ENCODE peak calls at places on chromosomes 12 and 14, in five cellular contexts. One of them, this sample, is unnamed.
A peak's percentile ranks its signal among the peaks of the same experiment; 100 is the strongest.

GRCh38 chr14:59869381-59870255 is 958 bp downstream of the RTN1 start:
- DNase-seq in CD4-positive, alpha-beta memory T cell: no peak
- DNase-seq in HCT116: no peak
- DNase-seq in CD8-positive, alpha-beta memory T cell: no peak
- DNase-seq in adipocyte: no peak
- DNase-seq in this sample: no peak

GRCh38 chr12:65511134-65511912 is 232.8 kb downstream of the MSRB3 start:
- DNase-seq in CD4-positive, alpha-beta memory T cell: no peak
- DNase-seq in HCT116: no peak
- DNase-seq in CD8-positive, alpha-beta memory T cell: no peak
- DNase-seq in adipocyte: no peak
- DNase-seq in this sample: no peak

GRCh38 chr12:131499864-131500190 is 211.1 kb upstream of the SFSWAP start:
- DNase-seq in CD4-positive, alpha-beta memory T cell: no peak
- DNase-seq in HCT116: no peak
- DNase-seq in CD8-positive, alpha-beta memory T cell: no peak
- DNase-seq in adipocyte: no peak
- DNase-seq in this sample: no peak

GRCh38 chr12:32120419-32120818 is 13.8 kb downstream of the BICD1 start:
- DNase-seq in CD4-positive, alpha-beta memory T cell: no peak
- DNase-seq in HCT116: no peak
- DNase-seq in CD8-positive, alpha-beta memory T cell: no peak
- DNase-seq in adipocyte: no peak
- DNase-seq in this sample: no peak

GRCh38 chr12:30010071-30011052 is 226.6 kb upstream of the TMTC1 start:
- DNase-seq in CD4-positive, alpha-beta memory T cell: no peak
- DNase-seq in HCT116: no peak
- DNase-seq in CD8-positive, alpha-beta memory T cell: no peak
- DNase-seq in adipocyte: no peak
- DNase-seq in this sample: no peak

GRCh38 chr14:80572666-80573065 is 361.4 kb upstream of the DIO2 start:
- DNase-seq in CD4-positive, alpha-beta memory T cell: no peak
- DNase-seq in HCT116: no peak
- DNase-seq in CD8-positive, alpha-beta memory T cell: no peak
- DNase-seq in adipocyte: no peak
- DNase-seq in this sample: no peak

GRCh38 chr12:121057794-121058193 is 18.7 kb upstream of the OASL start:
- DNase-seq in CD4-positive, alpha-beta memory T cell: no peak
- DNase-seq in HCT116: no peak
- DNase-seq in CD8-positive, alpha-beta memory T cell: no peak
- DNase-seq in adipocyte: no peak
- DNase-seq in this sample: no peak

GRCh38 chr14:54120260-54120659 is 163.6 kb upstream of the BMP4 start:
- DNase-seq in CD4-positive, alpha-beta memory T cell: no peak
- DNase-seq in HCT116: no peak
- DNase-seq in CD8-positive, alpha-beta memory T cell: no peak
- DNase-seq in adipocyte: no peak
- DNase-seq in this sample: no peak

GRCh38 chr14:96129128-96129736 is 75.4 kb upstream of the BDKRB2 start:
- DNase-seq in CD4-positive, alpha-beta memory T cell: no peak
- DNase-seq in HCT116: no peak
- DNase-seq in CD8-positive, alpha-beta memory T cell: no peak
- DNase-seq in adipocyte: no peak
- DNase-seq in this sample: no peak

GRCh38 chr14:32662234-32662633 is 276.4 kb upstream of the NPAS3 start:
- DNase-seq in CD4-positive, alpha-beta memory T cell: no peak
- DNase-seq in HCT116: no peak
- DNase-seq in CD8-positive, alpha-beta memory T cell: no peak
- DNase-seq in adipocyte: peak; percentile 42
- DNase-seq in this sample: no peak

GRCh38 chr12:84644936-84645335 is 267.7 kb downstream of the SLC6A15 start:
- DNase-seq in CD4-positive, alpha-beta memory T cell: no peak
- DNase-seq in HCT116: no peak
- DNase-seq in CD8-positive, alpha-beta memory T cell: no peak
- DNase-seq in adipocyte: no peak
- DNase-seq in this sample: no peak

GRCh38 chr14:29310210-29310609 is 543.6 kb downstream of the FOXG1 start:
- DNase-seq in CD4-positive, alpha-beta memory T cell: no peak
- DNase-seq in HCT116: no peak
- DNase-seq in CD8-positive, alpha-beta memory T cell: no peak
- DNase-seq in adipocyte: no peak
- DNase-seq in this sample: no peak

GRCh38 chr12:79186506-79186905 is 321.9 kb downstream of the SYT1 start:
- DNase-seq in CD4-positive, alpha-beta memory T cell: no peak
- DNase-seq in HCT116: no peak
- DNase-seq in CD8-positive, alpha-beta memory T cell: no peak
- DNase-seq in adipocyte: no peak
- DNase-seq in this sample: no peak

GRCh38 chr12:77231548-77231947 is 166.2 kb upstream of the E2F7 start:
- DNase-seq in CD4-positive, alpha-beta memory T cell: no peak
- DNase-seq in HCT116: no peak
- DNase-seq in CD8-positive, alpha-beta memory T cell: no peak
- DNase-seq in adipocyte: peak; percentile 73
- DNase-seq in this sample: no peak

GRCh38 chr12:39451977-39452376 is 9.1 kb upstream of the KIF21A start:
- DNase-seq in CD4-positive, alpha-beta memory T cell: no peak
- DNase-seq in HCT116: no peak
- DNase-seq in CD8-positive, alpha-beta memory T cell: no peak
- DNase-seq in adipocyte: no peak
- DNase-seq in this sample: no peak

GRCh38 chr12:49346659-49347306 is at the start of gene DNAJC22:
- DNase-seq in CD4-positive, alpha-beta memory T cell: no peak
- DNase-seq in HCT116: no peak
- DNase-seq in CD8-positive, alpha-beta memory T cell: peak; percentile 31
- DNase-seq in adipocyte: peak; percentile 36
- DNase-seq in this sample: no peak

GRCh38 chr14:22474730-22475351 is 114.2 kb downstream of the DAD1 start:
- DNase-seq in CD4-positive, alpha-beta memory T cell: no peak
- DNase-seq in HCT116: no peak
- DNase-seq in CD8-positive, alpha-beta memory T cell: no peak
- DNase-seq in adipocyte: no peak
- DNase-seq in this sample: no peak

GRCh38 chr12:13343380-13343779 is 146.9 kb downstream of the EMP1 start:
- DNase-seq in CD4-positive, alpha-beta memory T cell: no peak
- DNase-seq in HCT116: peak; percentile 36
- DNase-seq in CD8-positive, alpha-beta memory T cell: no peak
- DNase-seq in adipocyte: no peak
- DNase-seq in this sample: no peak

GRCh38 chr14:102086346-102086971 is 385 bp downstream of the HSP90AA1 start:
- DNase-seq in CD4-positive, alpha-beta memory T cell: peak; percentile 82
- DNase-seq in HCT116: no peak
- DNase-seq in CD8-positive, alpha-beta memory T cell: peak; percentile 78
- DNase-seq in adipocyte: peak; percentile 87
- DNase-seq in this sample: peak; percentile 78

GRCh38 chr12:50220357-50221061 is 53.3 kb upstream of the CERS5 start:
- DNase-seq in CD4-positive, alpha-beta memory T cell: no peak
- DNase-seq in HCT116: no peak
- DNase-seq in CD8-positive, alpha-beta memory T cell: no peak
- DNase-seq in adipocyte: peak; percentile 71
- DNase-seq in this sample: peak; percentile 22

GRCh38 chr14:75566321-75566720 is 12.1 kb upstream of the FLVCR2 start:
- DNase-seq in CD4-positive, alpha-beta memory T cell: peak; percentile 86
- DNase-seq in HCT116: no peak
- DNase-seq in CD8-positive, alpha-beta memory T cell: peak; percentile 32
- DNase-seq in adipocyte: no peak
- DNase-seq in this sample: peak; percentile 50

GRCh38 chr14:54703724-54704123 is 136.8 kb downstream of the SAMD4A start:
- DNase-seq in CD4-positive, alpha-beta memory T cell: no peak
- DNase-seq in HCT116: no peak
- DNase-seq in CD8-positive, alpha-beta memory T cell: no peak
- DNase-seq in adipocyte: no peak
- DNase-seq in this sample: no peak

GRCh38 chr12:1972260-1972659 is 32.0 kb downstream of the DCP1B start:
- DNase-seq in CD4-positive, alpha-beta memory T cell: no peak
- DNase-seq in HCT116: no peak
- DNase-seq in CD8-positive, alpha-beta memory T cell: no peak
- DNase-seq in adipocyte: peak; percentile 50
- DNase-seq in this sample: no peak

GRCh38 chr14:70871863-70872677 is 35.2 kb upstream of the PCNX1 start:
- DNase-seq in CD4-positive, alpha-beta memory T cell: peak; percentile 58
- DNase-seq in HCT116: no peak
- DNase-seq in CD8-positive, alpha-beta memory T cell: peak; percentile 36
- DNase-seq in adipocyte: no peak
- DNase-seq in this sample: peak; percentile 30

GRCh38 chr12:109545826-109546225 is 27.5 kb downstream of the MMAB start:
- DNase-seq in CD4-positive, alpha-beta memory T cell: no peak
- DNase-seq in HCT116: no peak
- DNase-seq in CD8-positive, alpha-beta memory T cell: no peak
- DNase-seq in adipocyte: no peak
- DNase-seq in this sample: no peak

GRCh38 chr12:109542014-109542413 is 31.3 kb downstream of the MMAB start:
- DNase-seq in CD4-positive, alpha-beta memory T cell: no peak
- DNase-seq in HCT116: peak; percentile 8
- DNase-seq in CD8-positive, alpha-beta memory T cell: no peak
- DNase-seq in adipocyte: no peak
- DNase-seq in this sample: no peak

GRCh38 chr12:109547286-109547685 is 26.0 kb downstream of the MMAB start:
- DNase-seq in CD4-positive, alpha-beta memory T cell: no peak
- DNase-seq in HCT116: no peak
- DNase-seq in CD8-positive, alpha-beta memory T cell: no peak
- DNase-seq in adipocyte: no peak
- DNase-seq in this sample: no peak

GRCh38 chr12:109542876-109543275 is 30.4 kb downstream of the MMAB start:
- DNase-seq in CD4-positive, alpha-beta memory T cell: no peak
- DNase-seq in HCT116: no peak
- DNase-seq in CD8-positive, alpha-beta memory T cell: no peak
- DNase-seq in adipocyte: no peak
- DNase-seq in this sample: no peak

DNA sequence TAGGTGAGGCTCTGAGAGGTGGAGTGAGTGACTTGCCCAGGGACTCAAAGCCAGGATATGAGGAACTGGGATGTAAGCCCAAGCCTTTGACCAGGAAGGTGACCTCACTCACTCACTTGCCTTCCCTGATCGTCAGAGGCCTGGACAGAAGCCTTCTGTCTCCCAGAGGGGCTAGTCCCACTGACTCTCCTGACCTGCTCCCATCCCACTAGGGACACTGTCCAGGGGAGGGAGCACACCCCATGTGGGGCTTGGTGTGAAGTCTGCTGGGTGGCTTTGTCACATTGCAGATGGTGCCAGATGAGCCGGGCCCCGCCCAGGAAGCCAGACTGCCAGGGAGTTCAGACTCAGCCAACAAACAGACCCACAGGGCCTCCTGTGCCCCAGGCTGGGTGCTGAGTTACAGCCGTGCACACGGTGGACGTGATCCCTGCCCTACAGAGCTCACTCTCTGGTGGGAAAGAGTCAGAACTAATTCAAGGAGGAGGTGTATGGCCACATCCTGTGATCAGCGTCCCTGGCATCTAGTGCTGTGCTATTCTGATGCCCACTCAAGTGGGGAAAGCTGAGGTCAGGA is 28.3 kb downstream of the MMAB start:
- DNase-seq in CD4-positive, alpha-beta memory T cell: no peak
- DNase-seq in HCT116: no peak
- DNase-seq in CD8-positive, alpha-beta memory T cell: no peak
- DNase-seq in adipocyte: peak; percentile 22
- DNase-seq in this sample: no peak
- H3K4me3 ChIP-seq in CD4-positive, alpha-beta memory T cell: no peak overlapping the region
- H3K4me3 ChIP-seq in HCT116: no peak overlapping the region
- H3K4me3 ChIP-seq in CD8-positive, alpha-beta memory T cell: no peak overlapping the region
- H3K4me3 ChIP-seq in adipocyte: no peak overlapping the region
- H3K4me3 ChIP-seq in this sample: no peak overlapping the region

GRCh38 chr14:105418269-105419054 is 1.2 kb upstream of the MTA1 start:
- DNase-seq in CD4-positive, alpha-beta memory T cell: peak; percentile 32
- DNase-seq in HCT116: no peak
- DNase-seq in CD8-positive, alpha-beta memory T cell: no peak
- DNase-seq in adipocyte: no peak
- DNase-seq in this sample: no peak
- H3K4me1 ChIP-seq in CD4-positive, alpha-beta memory T cell: peaks cover 43% of the 10 kb centered on the region
- H3K4me1 ChIP-seq in HCT116: peaks cover 35% of the 10 kb centered on the region
- H3K4me1 ChIP-seq in CD8-positive, alpha-beta memory T cell: peaks cover 36% of the 10 kb centered on the region
- H3K4me1 ChIP-seq in adipocyte: peaks cover 22% of the 10 kb centered on the region
- H3K4me1 ChIP-seq in this sample: peaks cover 23% of the 10 kb centered on the region

GRCh38 chr14:78524766-78525165 is 354.6 kb downstream of the NRXN3 start:
- DNase-seq in CD4-positive, alpha-beta memory T cell: no peak
- DNase-seq in HCT116: no peak
- DNase-seq in CD8-positive, alpha-beta memory T cell: no peak
- DNase-seq in adipocyte: no peak
- DNase-seq in this sample: no peak

GRCh38 chr14:78535041-78535440 is 364.9 kb downstream of the NRXN3 start:
- DNase-seq in CD4-positive, alpha-beta memory T cell: no peak
- DNase-seq in HCT116: no peak
- DNase-seq in CD8-positive, alpha-beta memory T cell: no peak
- DNase-seq in adipocyte: no peak
- DNase-seq in this sample: no peak

DNA sequence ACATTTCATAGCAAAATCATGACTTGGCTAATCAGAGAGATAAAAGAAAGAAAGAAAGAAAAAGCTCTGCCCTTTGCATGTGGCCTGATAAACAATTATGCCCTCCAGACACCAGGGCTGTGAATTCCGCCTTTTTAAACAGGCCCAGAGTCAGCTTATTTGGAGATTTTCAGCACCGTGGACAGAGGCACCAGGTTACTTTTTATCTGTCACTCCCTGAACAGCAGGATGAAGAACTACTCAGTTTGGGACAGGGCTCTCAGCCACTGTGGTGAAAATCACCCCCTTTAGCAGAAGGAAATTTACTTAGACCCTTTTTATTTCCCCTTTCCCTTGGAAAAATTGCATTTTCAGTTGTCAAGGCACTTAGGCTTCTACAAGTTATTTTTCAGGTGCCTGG is 359.9 kb downstream of the NRXN3 start:
- DNase-seq in CD4-positive, alpha-beta memory T cell: no peak
- DNase-seq in HCT116: no peak
- DNase-seq in CD8-positive, alpha-beta memory T cell: no peak
- DNase-seq in adipocyte: peak; percentile 31
- DNase-seq in this sample: no peak
- H3K4me3 ChIP-seq in CD4-positive, alpha-beta memory T cell: no peak overlapping the region
- H3K4me3 ChIP-seq in HCT116: no peak overlapping the region
- H3K4me3 ChIP-seq in CD8-positive, alpha-beta memory T cell: no peak overlapping the region
- H3K4me3 ChIP-seq in adipocyte: no peak overlapping the region
- H3K4me3 ChIP-seq in this sample: no peak overlapping the region

DNA sequence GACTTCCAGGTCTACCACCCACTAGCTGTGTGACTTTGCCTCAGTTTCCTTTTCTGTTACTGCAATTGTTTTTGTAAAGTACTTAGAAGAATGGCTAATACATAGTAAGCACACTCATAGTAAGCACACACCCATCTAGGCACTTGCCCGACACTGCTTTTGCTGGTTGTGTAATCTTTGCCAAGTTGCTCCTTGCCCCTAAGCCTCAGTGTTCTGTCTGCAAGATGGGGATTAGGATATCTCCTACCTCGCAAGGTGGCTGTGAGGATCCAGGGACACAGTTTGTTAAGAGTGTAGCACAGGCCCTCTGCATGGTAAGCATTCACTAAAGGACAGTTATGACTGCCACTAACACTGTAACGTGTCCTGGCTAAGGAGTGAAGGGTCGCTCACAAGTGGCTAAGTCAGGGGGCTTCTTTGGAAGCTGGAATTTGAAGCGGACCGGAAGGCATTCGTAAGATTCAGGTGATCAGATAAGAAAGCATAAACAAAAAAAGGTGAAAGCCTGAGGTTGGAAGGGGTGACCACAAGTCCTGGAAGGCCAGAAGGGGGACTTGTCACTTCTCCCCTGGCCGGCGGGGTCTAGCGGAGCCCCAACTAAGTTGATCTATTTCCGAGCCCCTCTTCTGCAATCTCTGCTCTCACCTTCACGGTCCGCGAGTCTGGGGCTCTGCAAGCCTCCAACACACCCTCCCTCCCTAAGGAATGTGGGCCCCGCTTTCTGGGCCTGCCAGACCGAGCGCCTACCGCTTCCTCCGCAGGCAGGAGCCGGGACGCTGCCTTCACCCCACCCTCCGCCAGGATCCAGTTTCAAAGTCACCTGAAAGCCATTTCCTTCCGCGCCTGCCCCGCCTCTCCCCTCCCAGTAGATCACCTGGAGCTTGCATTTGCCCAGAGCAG is 1.5 kb upstream of the PLEKHG3 start:
- DNase-seq in CD4-positive, alpha-beta memory T cell: peak; percentile 71
- DNase-seq in HCT116: no peak
- DNase-seq in CD8-positive, alpha-beta memory T cell: no peak
- DNase-seq in adipocyte: no peak
- DNase-seq in this sample: peak; percentile 23
- H3K4me1 ChIP-seq in CD4-positive, alpha-beta memory T cell: peaks cover 80% of the 10 kb centered on the region
- H3K4me1 ChIP-seq in HCT116: peaks cover 46% of the 10 kb centered on the region
- H3K4me1 ChIP-seq in CD8-positive, alpha-beta memory T cell: peaks cover 56% of the 10 kb centered on the region
- H3K4me1 ChIP-seq in adipocyte: peaks cover 21% of the 10 kb centered on the region
- H3K4me1 ChIP-seq in this sample: peaks cover 45% of the 10 kb centered on the region

This sample was measured in naive thymus-derived CD4-positive, alpha-beta T cell.